ENCODE peak calls at places on chromosomes 3 and 15, in seven cellular contexts. One of them, this sample, is unnamed.

GRCh38 chr15:31442203-31443090 is 115.8 kb downstream of the KLF13 start:
- DNase-seq in GM12865: peak
- DNase-seq in lung: no peak
- DNase-seq in tibial artery: no peak
- DNase-seq in mucosa of descending colon: no peak
- DNase-seq in fibroblast of pulmonary artery: peak
- DNase-seq in brain microvascular endothelial cell: peak
- DNase-seq in this sample: peak

GRCh38 chr15:49877117-49877860 is 241.7 kb downstream of the ATP8B4 start:
- DNase-seq in lung: no peak
- DNase-seq in GM12865: no peak
- DNase-seq in tibial artery: no peak
- DNase-seq in mucosa of descending colon: no peak
- DNase-seq in fibroblast of pulmonary artery: peak
- DNase-seq in brain microvascular endothelial cell: no peak
- DNase-seq in this sample: peak

GRCh38 chr15:75712668-75713337 is at the start of gene CSPG4:
- DNase-seq in GM12865: no peak
- DNase-seq in fibroblast of pulmonary artery: peak
- DNase-seq in brain microvascular endothelial cell: peak
- DNase-seq in tibial artery: peak
- DNase-seq in lung: no peak
- DNase-seq in mucosa of descending colon: peak
- DNase-seq in this sample: peak

GRCh38 chr15:25909325-25909724 is 46.2 kb upstream of the ATP10A start:
- DNase-seq in mucosa of descending colon: no peak
- DNase-seq in brain microvascular endothelial cell: no peak
- DNase-seq in fibroblast of pulmonary artery: no peak
- DNase-seq in GM12865: no peak
- DNase-seq in lung: no peak
- DNase-seq in tibial artery: no peak
- DNase-seq in this sample: no peak

GRCh38 chr15:96351801-96352593 is 21.5 kb downstream of the NR2F2 start:
- DNase-seq in lung: no peak
- DNase-seq in brain microvascular endothelial cell: peak
- DNase-seq in tibial artery: peak
- DNase-seq in mucosa of descending colon: no peak
- DNase-seq in fibroblast of pulmonary artery: no peak
- DNase-seq in GM12865: no peak
- DNase-seq in this sample: peak

GRCh38 chr3:6709178-6709577 is 151.7 kb upstream of the GRM7 start:
- DNase-seq in brain microvascular endothelial cell: no peak
- DNase-seq in lung: no peak
- DNase-seq in GM12865: no peak
- DNase-seq in fibroblast of pulmonary artery: no peak
- DNase-seq in tibial artery: no peak
- DNase-seq in mucosa of descending colon: no peak
- DNase-seq in this sample: no peak

GRCh38 chr3:67176396-67176795 is 178.3 kb downstream of the KBTBD8 start:
- DNase-seq in GM12865: no peak
- DNase-seq in mucosa of descending colon: no peak
- DNase-seq in lung: no peak
- DNase-seq in brain microvascular endothelial cell: no peak
- DNase-seq in tibial artery: no peak
- DNase-seq in fibroblast of pulmonary artery: no peak
- DNase-seq in this sample: no peak

GRCh38 chr15:91135201-91136130 is 35.4 kb downstream of the SV2B start:
- DNase-seq in fibroblast of pulmonary artery: no peak
- DNase-seq in GM12865: peak
- DNase-seq in tibial artery: no peak
- DNase-seq in mucosa of descending colon: no peak
- DNase-seq in brain microvascular endothelial cell: no peak
- DNase-seq in lung: no peak
- DNase-seq in this sample: no peak

GRCh38 chr3:66047321-66048050 is 8.8 kb upstream of the MAGI1 start:
- DNase-seq in mucosa of descending colon: no peak
- DNase-seq in tibial artery: peak
- DNase-seq in brain microvascular endothelial cell: peak
- DNase-seq in fibroblast of pulmonary artery: peak
- DNase-seq in lung: no peak
- DNase-seq in GM12865: no peak
- DNase-seq in this sample: peak

GRCh38 chr3:195873281-195873887 is 35.0 kb downstream of the TNK2 start:
- DNase-seq in lung: no peak
- DNase-seq in mucosa of descending colon: peak
- DNase-seq in brain microvascular endothelial cell: no peak
- DNase-seq in GM12865: no peak
- DNase-seq in tibial artery: no peak
- DNase-seq in fibroblast of pulmonary artery: no peak
- DNase-seq in this sample: no peak

GRCh38 chr3:180354214-180354613 is 247.7 kb upstream of the TTC14 start:
- DNase-seq in brain microvascular endothelial cell: no peak
- DNase-seq in mucosa of descending colon: no peak
- DNase-seq in tibial artery: no peak
- DNase-seq in lung: no peak
- DNase-seq in GM12865: no peak
- DNase-seq in fibroblast of pulmonary artery: no peak
- DNase-seq in this sample: no peak

GRCh38 chr3:112035241-112035640 is 705 bp downstream of the TMPRSS7 start:
- DNase-seq in tibial artery: no peak
- DNase-seq in brain microvascular endothelial cell: no peak
- DNase-seq in mucosa of descending colon: no peak
- DNase-seq in lung: no peak
- DNase-seq in fibroblast of pulmonary artery: no peak
- DNase-seq in GM12865: no peak
- DNase-seq in this sample: no peak

GRCh38 chr15:98888839-98889479 is 118.6 kb downstream of the PGPEP1L start:
- DNase-seq in fibroblast of pulmonary artery: peak
- DNase-seq in tibial artery: no peak
- DNase-seq in brain microvascular endothelial cell: peak
- DNase-seq in GM12865: peak
- DNase-seq in lung: no peak
- DNase-seq in mucosa of descending colon: no peak
- DNase-seq in this sample: no peak

GRCh38 chr3:169710619-169711018 is 47.1 kb upstream of the MECOM start:
- DNase-seq in fibroblast of pulmonary artery: no peak
- DNase-seq in mucosa of descending colon: no peak
- DNase-seq in GM12865: no peak
- DNase-seq in lung: no peak
- DNase-seq in tibial artery: no peak
- DNase-seq in brain microvascular endothelial cell: no peak
- DNase-seq in this sample: no peak

GRCh38 chr3:98329392-98330124 is 24.1 kb upstream of the OR5K4 start:
- DNase-seq in GM12865: peak
- DNase-seq in tibial artery: no peak
- DNase-seq in mucosa of descending colon: no peak
- DNase-seq in fibroblast of pulmonary artery: peak
- DNase-seq in brain microvascular endothelial cell: peak
- DNase-seq in lung: no peak
- DNase-seq in this sample: peak

GRCh38 chr3:10198761-10199688 is 34.3 kb downstream of the IRAK2 start:
- DNase-seq in GM12865: peak
- DNase-seq in tibial artery: no peak
- DNase-seq in fibroblast of pulmonary artery: peak
- DNase-seq in lung: peak
- DNase-seq in brain microvascular endothelial cell: peak
- DNase-seq in mucosa of descending colon: peak
- DNase-seq in this sample: peak

GRCh38 chr3:125644036-125645025 is 49.0 kb upstream of the OSBPL11 start:
- DNase-seq in lung: peak
- DNase-seq in brain microvascular endothelial cell: no peak
- DNase-seq in mucosa of descending colon: no peak
- DNase-seq in tibial artery: peak
- DNase-seq in GM12865: no peak
- DNase-seq in fibroblast of pulmonary artery: peak
- DNase-seq in this sample: peak

GRCh38 chr3:109718822-109719221 is 381.5 kb upstream of the DPPA4 start:
- DNase-seq in tibial artery: no peak
- DNase-seq in brain microvascular endothelial cell: no peak
- DNase-seq in GM12865: no peak
- DNase-seq in fibroblast of pulmonary artery: no peak
- DNase-seq in lung: no peak
- DNase-seq in mucosa of descending colon: no peak
- DNase-seq in this sample: no peak

GRCh38 chr3:198028718-198029117 is 68.7 kb downstream of the LMLN start:
- DNase-seq in brain microvascular endothelial cell: peak
- DNase-seq in lung: no peak
- DNase-seq in GM12865: no peak
- DNase-seq in fibroblast of pulmonary artery: peak
- DNase-seq in tibial artery: no peak
- DNase-seq in mucosa of descending colon: no peak
- DNase-seq in this sample: peak

GRCh38 chr3:160577551-160578195 is 12.3 kb upstream of the KPNA4 start:
- DNase-seq in lung: no peak
- DNase-seq in mucosa of descending colon: no peak
- DNase-seq in GM12865: no peak
- DNase-seq in fibroblast of pulmonary artery: peak
- DNase-seq in brain microvascular endothelial cell: peak
- DNase-seq in tibial artery: no peak
- DNase-seq in this sample: peak
- TF ChIP-seq CTCF in lung: no peak
- TF ChIP-seq CTCF in mucosa of descending colon: no peak
- TF ChIP-seq CTCF in GM12865: no peak
- TF ChIP-seq CTCF in fibroblast of pulmonary artery: peak
- TF ChIP-seq CTCF in brain microvascular endothelial cell: peak
- TF ChIP-seq CTCF in tibial artery: no peak
- TF ChIP-seq CTCF in this sample: no peak

GRCh38 chr3:187972454-187972853 is 181.5 kb upstream of the LPP start:
- DNase-seq in fibroblast of pulmonary artery: no peak
- DNase-seq in GM12865: no peak
- DNase-seq in tibial artery: no peak
- DNase-seq in brain microvascular endothelial cell: no peak
- DNase-seq in lung: no peak
- DNase-seq in mucosa of descending colon: no peak
- DNase-seq in this sample: no peak

GRCh38 chr3:187975571-187976360 is 178.2 kb upstream of the LPP start:
- DNase-seq in lung: no peak
- DNase-seq in mucosa of descending colon: no peak
- DNase-seq in GM12865: no peak
- DNase-seq in tibial artery: peak
- DNase-seq in fibroblast of pulmonary artery: no peak
- DNase-seq in brain microvascular endothelial cell: no peak
- DNase-seq in this sample: peak

GRCh38 chr3:187974857-187975257 is 179.1 kb upstream of the LPP start:
- DNase-seq in tibial artery: no peak
- DNase-seq in mucosa of descending colon: no peak
- DNase-seq in lung: no peak
- DNase-seq in GM12865: no peak
- DNase-seq in brain microvascular endothelial cell: no peak
- DNase-seq in fibroblast of pulmonary artery: no peak
- DNase-seq in this sample: no peak

GRCh38 chr3:187976361-187976900 is 177.5 kb upstream of the LPP start:
- DNase-seq in fibroblast of pulmonary artery: no peak
- DNase-seq in tibial artery: no peak
- DNase-seq in lung: no peak
- DNase-seq in mucosa of descending colon: no peak
- DNase-seq in GM12865: no peak
- DNase-seq in brain microvascular endothelial cell: no peak
- DNase-seq in this sample: no peak

GRCh38 chr3:187973977-187974856 is 179.7 kb upstream of the LPP start:
- DNase-seq in lung: no peak
- DNase-seq in fibroblast of pulmonary artery: no peak
- DNase-seq in brain microvascular endothelial cell: no peak
- DNase-seq in mucosa of descending colon: no peak
- DNase-seq in tibial artery: no peak
- DNase-seq in GM12865: no peak
- DNase-seq in this sample: no peak
- H3K4me3 ChIP-seq in lung: no peak
- H3K4me3 ChIP-seq in fibroblast of pulmonary artery: no peak
- H3K4me3 ChIP-seq in brain microvascular endothelial cell: no peak
- H3K4me3 ChIP-seq in mucosa of descending colon: no peak
- H3K4me3 ChIP-seq in tibial artery: no peak
- H3K4me3 ChIP-seq in GM12865: no peak
- H3K4me3 ChIP-seq in this sample: no peak

DNA sequence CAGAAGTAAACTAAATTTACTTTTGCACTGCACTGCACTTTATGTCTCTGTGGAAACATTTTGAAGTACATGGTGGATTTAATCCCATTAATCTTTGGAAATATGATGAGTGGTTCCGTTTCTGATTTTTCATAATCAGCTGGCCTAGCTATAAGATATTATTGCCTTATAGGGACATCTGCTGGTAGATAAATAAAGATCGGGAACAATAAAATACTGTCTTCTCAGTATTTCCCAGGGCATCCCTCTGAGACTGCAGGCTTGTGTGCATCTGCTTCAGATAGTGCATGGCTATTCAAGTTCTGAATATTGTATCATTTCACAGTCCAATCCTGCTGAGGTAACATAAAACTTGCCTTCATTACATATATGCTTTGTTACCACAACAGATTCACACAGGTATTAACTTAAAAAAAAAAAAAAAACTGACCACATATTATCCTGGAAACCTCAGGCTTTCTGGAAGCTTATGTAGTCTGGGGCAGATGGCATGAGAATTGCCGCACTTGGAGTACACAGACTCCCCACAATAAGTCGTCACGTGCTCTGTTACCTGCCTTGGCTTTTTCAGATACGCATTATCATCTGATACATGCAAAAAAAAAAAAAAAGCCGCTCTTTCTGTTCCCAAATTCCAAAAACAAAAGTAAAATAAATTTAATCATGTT is 330.8 kb upstream of the AGTR1 start:
- DNase-seq in mucosa of descending colon: no peak
- DNase-seq in brain microvascular endothelial cell: no peak
- DNase-seq in lung: no peak
- DNase-seq in GM12865: peak
- DNase-seq in fibroblast of pulmonary artery: peak
- DNase-seq in tibial artery: no peak
- DNase-seq in this sample: peak
- TF ChIP-seq CTCF in mucosa of descending colon: no peak
- TF ChIP-seq CTCF in brain microvascular endothelial cell: no peak
- TF ChIP-seq CTCF in lung: no peak
- TF ChIP-seq CTCF in GM12865: peak
- TF ChIP-seq CTCF in fibroblast of pulmonary artery: peak
- TF ChIP-seq CTCF in tibial artery: no peak
- TF ChIP-seq CTCF in this sample: no peak

GRCh38 chr3:23913873-23914743 is 2.7 kb downstream of the NKIRAS1 start:
- DNase-seq in tibial artery: no peak
- DNase-seq in fibroblast of pulmonary artery: no peak
- DNase-seq in GM12865: peak
- DNase-seq in lung: no peak
- DNase-seq in mucosa of descending colon: no peak
- DNase-seq in brain microvascular endothelial cell: no peak
- DNase-seq in this sample: no peak

GRCh38 chr3:23916886-23917815 is at the start of the genes NKIRAS1 and RPL15:
- DNase-seq in lung: peak
- DNase-seq in fibroblast of pulmonary artery: peak
- DNase-seq in mucosa of descending colon: peak
- DNase-seq in brain microvascular endothelial cell: peak
- DNase-seq in GM12865: peak
- DNase-seq in tibial artery: peak
- DNase-seq in this sample: peak

GRCh38 chr3:23913182-23913581 is 3.6 kb downstream of the NKIRAS1 start:
- DNase-seq in lung: no peak
- DNase-seq in GM12865: no peak
- DNase-seq in fibroblast of pulmonary artery: no peak
- DNase-seq in tibial artery: no peak
- DNase-seq in brain microvascular endothelial cell: no peak
- DNase-seq in mucosa of descending colon: no peak
- DNase-seq in this sample: no peak

GRCh38 chr3:23915537-23916108 is 1.2 kb downstream of the NKIRAS1 start:
- DNase-seq in GM12865: no peak
- DNase-seq in tibial artery: no peak
- DNase-seq in brain microvascular endothelial cell: peak
- DNase-seq in lung: no peak
- DNase-seq in mucosa of descending colon: no peak
- DNase-seq in fibroblast of pulmonary artery: peak
- DNase-seq in this sample: peak

GRCh38 chr3:23916152-23916885 is 471 bp downstream of the NKIRAS1 start:
- DNase-seq in fibroblast of pulmonary artery: no peak
- DNase-seq in brain microvascular endothelial cell: no peak
- DNase-seq in tibial artery: no peak
- DNase-seq in lung: no peak
- DNase-seq in mucosa of descending colon: no peak
- DNase-seq in GM12865: no peak
- DNase-seq in this sample: peak
- H3K4me3 ChIP-seq in fibroblast of pulmonary artery: peak
- H3K4me3 ChIP-seq in brain microvascular endothelial cell: peak
- H3K4me3 ChIP-seq in tibial artery: peak
- H3K4me3 ChIP-seq in lung: peak
- H3K4me3 ChIP-seq in mucosa of descending colon: peak
- H3K4me3 ChIP-seq in GM12865: peak
- H3K4me3 ChIP-seq in this sample: peak